ENCODE peak calls at places on chromosomes 11 and 22, in seven cellular contexts. L, M, Q, I, F, G and N are unnamed samples.
A peak's percentile ranks its signal among the peaks of the same experiment; 100 is the strongest.

GRCh38 chr22:26428515-26429457 is at the start of gene ASPHD2:
- DNase-seq in L (peak; percentile 26), M (peak; percentile 57), Q (no peak), I (no peak), F (no peak), G (peak; percentile 41), N (no peak)

GRCh38 chr11:297666-298405 is 1.5 kb downstream of the IFITM5 start:
- DNase-seq in L (no peak), M (peak; percentile 35), Q (no peak), I (no peak), F (no peak), G (peak; percentile 46), N (no peak)

GRCh38 chr11:95545116-95545875 is 244.3 kb downstream of the FAM76B start:
- DNase-seq in L (no peak), M (no peak), Q (no peak), I (peak; percentile 89), F (no peak), G (no peak), N (no peak)

GRCh38 chr22:35409783-35410662 is 10.1 kb downstream of the MCM5 start:
- DNase-seq in L (no peak), M (no peak), Q (no peak), I (no peak), F (no peak), G (no peak), N (no peak)

GRCh38 chr11:69039501-69039900 is 9.2 kb upstream of the TPCN2 start:
- DNase-seq in L (no peak), M (no peak), Q (no peak), I (no peak), F (no peak), G (no peak), N (no peak)

GRCh38 chr11:118051611-118052461 is 25.0 kb upstream of the TMPRSS4 start:
- DNase-seq in L (peak; percentile 20), M (no peak), Q (no peak), I (peak; percentile 66), F (no peak), G (no peak), N (no peak)

GRCh38 chr11:48031602-48032001 is 51.2 kb downstream of the PTPRJ start:
- DNase-seq in L (no peak), M (no peak), Q (no peak), I (no peak), F (no peak), G (no peak), N (no peak)

GRCh38 chr11:6992457-6993431 is 27.4 kb downstream of the ZNF214 start:
- DNase-seq in L (no peak), M (no peak), Q (no peak), I (no peak), F (peak; percentile 92), G (no peak), N (peak; percentile 44)

GRCh38 chr22:46079093-46079860 is 71.0 kb upstream of the PPARA start:
- DNase-seq in L (no peak), M (peak; percentile 26), Q (no peak), I (no peak), F (no peak), G (peak; percentile 27), N (no peak)

GRCh38 chr11:68946416-68947090 is 34.2 kb downstream of the MRGPRD start:
- DNase-seq in L (no peak), M (no peak), Q (no peak), I (no peak), F (peak; percentile 70), G (no peak), N (peak; percentile 56)

GRCh38 chr11:110763249-110764011 is 51.2 kb upstream of the ARHGAP20 start:
- DNase-seq in L (no peak), M (peak; percentile 19), Q (no peak), I (no peak), F (peak; percentile 59), G (no peak), N (no peak)

GRCh38 chr11:65779919-65780769 is 632 bp downstream of the AP5B1 start:
- DNase-seq in L (peak; percentile 54), M (peak; percentile 88), Q (no peak), I (peak; percentile 94), F (no peak), G (peak; percentile 79), N (no peak)

GRCh38 chr11:2509481-2510001 is 64.7 kb downstream of the KCNQ1 start:
- DNase-seq in L (peak; percentile 13), M (peak; percentile 9), Q (no peak), I (no peak), F (no peak), G (peak; percentile 69), N (no peak)

GRCh38 chr22:49094858-49095257 is 732.8 kb downstream of the BRD1 start:
- DNase-seq in L (no peak), M (no peak), Q (no peak), I (no peak), F (no peak), G (no peak), N (no peak)

GRCh38 chr22:49166746-49167145 is 660.9 kb downstream of the BRD1 start:
- DNase-seq in L (no peak), M (no peak), Q (no peak), I (no peak), F (no peak), G (no peak), N (no peak)

GRCh38 chr11:63672934-63673539 is 1.9 kb upstream of the ATL3 start:
- DNase-seq in L (no peak), M (no peak), Q (no peak), I (no peak), F (no peak), G (no peak), N (no peak)

GRCh38 chr11:36030707-36031365 is 87.0 kb downstream of the LDLRAD3 start:
- DNase-seq in L (no peak), M (no peak), Q (no peak), I (no peak), F (peak; percentile 45), G (no peak), N (no peak)

GRCh38 chr11:32173435-32173834 is 82.6 kb downstream of the RCN1 start:
- DNase-seq in L (peak; percentile 22), M (peak; percentile 54), Q (no peak), I (no peak), F (no peak), G (peak; percentile 48), N (peak; percentile 16)

GRCh38 chr11:109644158-109644557 is 222.2 kb downstream of the C11orf87 start:
- DNase-seq in L (no peak), M (no peak), Q (no peak), I (no peak), F (no peak), G (peak; percentile 42), N (no peak)

GRCh38 chr11:34158661-34159060 is 53.2 kb downstream of the NAT10 start:
- DNase-seq in L (no peak), M (no peak), Q (no peak), I (no peak), F (no peak), G (no peak), N (no peak)

GRCh38 chr22:49668402-49668801 is 159.3 kb downstream of the BRD1 start:
- DNase-seq in L (no peak), M (no peak), Q (no peak), I (no peak), F (no peak), G (no peak), N (no peak)

GRCh38 chr22:24985824-24986214 is 33.3 kb downstream of the KIAA1671 start:
- DNase-seq in L (no peak), M (no peak), Q (no peak), I (no peak), F (no peak), G (no peak), N (no peak)

GRCh38 chr11:117019871-117020270 is 78.4 kb downstream of the SIK3 start:
- DNase-seq in L (no peak), M (no peak), Q (no peak), I (no peak), F (no peak), G (no peak), N (no peak)

GRCh38 chr11:65439331-65440181 is 17.0 kb downstream of the NEAT1 start:
- DNase-seq in L (peak; percentile 19), M (no peak), Q (no peak), I (peak; percentile 79), F (no peak), G (no peak), N (no peak)

GRCh38 chr11:58905716-58906547 is 33.4 kb upstream of the GLYATL1 start:
- DNase-seq in L (peak; percentile 73), M (peak; percentile 50), Q (no peak), I (peak; percentile 90), F (peak; percentile 63), G (peak; percentile 63), N (peak; percentile 70)
- H3K4me3 ChIP-seq in L (peak overlapping the region; percentile 52), M (no peak overlapping the region), Q (peak overlapping the region; percentile 61), I (peak overlapping the region; percentile 54), F (peak overlapping the region; percentile 49), G (peak overlapping the region; percentile 57), N (peak overlapping the region; percentile 49)

DNA sequence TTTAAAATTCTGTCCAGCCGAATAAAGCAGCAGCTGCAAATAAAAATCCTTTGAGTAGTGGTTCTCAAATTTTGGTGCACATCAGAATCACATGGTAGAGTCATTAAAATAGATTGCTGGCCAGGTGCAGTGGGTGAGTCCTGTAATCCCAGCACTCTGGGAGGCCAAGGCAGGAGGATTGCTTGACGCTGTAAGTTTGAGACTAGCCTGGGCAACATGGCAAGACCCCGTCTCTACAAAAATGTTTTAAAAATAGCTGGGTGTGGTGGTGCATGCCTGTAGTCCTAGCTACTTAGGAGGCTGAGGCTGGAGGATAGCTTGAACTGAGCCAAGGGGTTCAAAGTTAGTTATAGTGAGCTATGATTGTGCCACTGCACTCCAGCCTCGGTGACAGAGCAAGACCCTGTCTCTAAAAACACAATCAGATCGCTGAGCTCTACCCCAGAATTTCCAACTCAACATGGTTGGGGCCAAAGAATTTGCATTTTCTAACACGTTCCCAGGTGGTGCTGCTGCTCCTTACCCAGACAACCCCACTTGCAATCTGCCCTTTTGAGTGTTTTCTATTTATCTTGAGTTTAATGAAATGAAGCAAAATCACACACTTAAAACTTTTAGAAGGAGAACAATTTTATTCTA is 48.8 kb downstream of the BIRC2 start:
- DNase-seq in L (no peak), M (no peak), Q (no peak), I (no peak), F (no peak), G (no peak), N (no peak)
- H3K36me3 ChIP-seq in L (peaks cover 3% of the 10 kb centered on the region), M (peaks cover 6% of the 10 kb centered on the region), Q (peaks cover 87% of the 10 kb centered on the region), I (peaks cover 69% of the 10 kb centered on the region), F (peaks cover 12% of the 10 kb centered on the region), G (peaks cover 77% of the 10 kb centered on the region), N (peaks cover 1% of the 10 kb centered on the region)

GRCh38 chr11:13047884-13048283 is 38.8 kb downstream of the RASSF10 start:
- DNase-seq in L (no peak), M (no peak), Q (no peak), I (no peak), F (no peak), G (no peak), N (no peak)
- H3K27me3 ChIP-seq in L (no peaks in the 10 kb centered on the region), M (no peaks in the 10 kb centered on the region), Q (no peaks in the 10 kb centered on the region), I (no peaks in the 10 kb centered on the region), F (peaks cover 11% of the 10 kb centered on the region), G (peaks cover 39% of the 10 kb centered on the region), N (no peaks in the 10 kb centered on the region)

DNA sequence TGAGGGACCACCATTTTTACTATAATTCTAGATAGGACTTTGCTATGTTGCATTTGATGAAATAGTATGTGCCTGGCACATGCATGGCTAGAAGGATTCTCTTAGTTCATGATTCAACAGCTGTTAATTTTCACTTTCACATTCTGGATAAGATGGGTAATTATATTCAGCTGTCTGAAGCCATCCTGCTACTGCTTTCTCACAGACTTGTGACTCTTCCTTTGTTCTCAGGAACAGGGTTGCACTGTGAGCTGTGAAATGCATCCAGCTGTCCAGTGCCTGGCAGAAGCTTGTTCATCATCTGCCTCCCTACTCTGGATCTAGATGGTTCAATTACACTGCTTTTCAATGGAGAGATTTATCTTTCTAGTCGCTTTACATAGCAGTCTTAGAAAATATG is 610.1 kb upstream of the ANO5 start:
- DNase-seq in L (no peak), M (no peak), Q (no peak), I (no peak), F (no peak), G (no peak), N (no peak)
- H3K4me3 ChIP-seq in L (no peak overlapping the region), M (no peak overlapping the region), Q (no peak overlapping the region), I (no peak overlapping the region), F (no peak overlapping the region), G (no peak overlapping the region), N (no peak overlapping the region)